ENCODE peak calls at places on chromosome 9, in six cellular contexts. Q, Y, D, P, Z and K are unnamed samples.

GRCh38 chr9:1871486-1872181 is 143.5 kb upstream of the SMARCA2 start:
- DNase-seq in Q (no peak), Y (no peak), D (no peak), P (no peak), Z (no peak), K (no peak)

GRCh38 chr9:116574027-116574679 is 113.0 kb upstream of the TRIM32 start:
- DNase-seq in Q (no peak), Y (no peak), D (no peak), P (no peak), Z (no peak), K (no peak)

GRCh38 chr9:103941104-103941503 is 153.0 kb upstream of the SMC2 start:
- DNase-seq in Q (no peak), Y (no peak), D (no peak), P (no peak), Z (no peak), K (no peak)

GRCh38 chr9:126057036-126057435 is 269.6 kb upstream of the MVB12B start:
- DNase-seq in Q (no peak), Y (no peak), D (no peak), P (no peak), Z (no peak), K (no peak)

GRCh38 chr9:115649991-115650472 is 503.6 kb upstream of the PAPPA start:
- DNase-seq in Q (no peak), Y (no peak), D (peak; percentile 89), P (no peak), Z (no peak), K (no peak)

GRCh38 chr9:133987455-133987800 is 4.7 kb downstream of the VAV2 start:
- DNase-seq in Q (no peak), Y (no peak), D (no peak), P (no peak), Z (no peak), K (no peak)

GRCh38 chr9:70478963-70479641 is 64.6 kb upstream of the KLF9 start:
- DNase-seq in Q (no peak), Y (no peak), D (peak; percentile 81), P (no peak), Z (no peak), K (no peak)

GRCh38 chr9:135122316-135122715 is 34.8 kb downstream of the OLFM1 start:
- DNase-seq in Q (no peak), Y (no peak), D (no peak), P (no peak), Z (no peak), K (no peak)